ENCODE peak calls at places on chromosomes 16 and 17, in seven cellular contexts. H is endothelial cell, F is neural progenitor cell, Z is activated T-cell treated with anti-CD3 and anti-CD28 coated beads for 4 hours, E is heart right ventricle, P is mammary epithelial cell, L is thoracic aorta. X is an unnamed sample.

GRCh38 chr17:17568772-17569195 is 22.7 kb downstream of the PEMT start:
- DNase-seq in P (peak), H (peak), E (peak), Z (peak), F (peak), L (no peak), X (peak)

GRCh38 chr16:78235168-78235800 is 135.8 kb downstream of the WWOX start:
- DNase-seq in L (peak), Z (peak), F (peak), H (peak), P (peak), E (peak), X (peak)

GRCh38 chr17:9839433-9839832 is 13.7 kb downstream of the GLP2R start:
- DNase-seq in L (no peak), F (no peak), H (no peak), E (no peak), Z (no peak), P (no peak), X (no peak)

GRCh38 chr17:45776896-45777295 is 7.2 kb upstream of the CRHR1 start:
- DNase-seq in E (no peak), P (no peak), F (no peak), Z (no peak), L (no peak), H (no peak), X (no peak)

GRCh38 chr16:84535408-84535807 is 30.9 kb upstream of the MEAK7 start:
- DNase-seq in H (no peak), P (no peak), F (peak), L (no peak), E (no peak), Z (no peak), X (no peak)

GRCh38 chr17:42518755-42519545 is 17.1 kb upstream of the NAGLU start:
- DNase-seq in H (no peak), F (no peak), Z (no peak), P (no peak), E (peak), L (no peak), X (peak)

GRCh38 chr17:79137015-79137770 is 62.6 kb downstream of the ENGASE start:
- DNase-seq in L (no peak), H (no peak), Z (no peak), E (no peak), P (no peak), F (no peak), X (no peak)

GRCh38 chr17:72588561-72588960 is 467.7 kb downstream of the SOX9 start:
- DNase-seq in F (no peak), L (no peak), E (no peak), P (no peak), Z (no peak), H (no peak), X (no peak)

GRCh38 chr17:79826210-79826680 is 13.0 kb downstream of the CBX4 start:
- DNase-seq in E (no peak), H (no peak), Z (no peak), P (no peak), F (no peak), L (no peak), X (no peak)

GRCh38 chr16:82862057-82862456 is 235.3 kb downstream of the CDH13 start:
- DNase-seq in H (no peak), Z (no peak), P (no peak), L (no peak), E (no peak), F (no peak), X (no peak)

GRCh38 chr17:19380551-19381284 is 2.4 kb downstream of the MAPK7 start:
- DNase-seq in P (no peak), F (no peak), H (no peak), L (no peak), Z (no peak), E (no peak), X (no peak)

GRCh38 chr16:1197237-1197866 is 27.7 kb downstream of the TPSG1 start:
- DNase-seq in P (no peak), E (no peak), Z (no peak), L (no peak), H (no peak), F (no peak), X (no peak)

GRCh38 chr17:60164697-60165096 is 14.9 kb downstream of the CA4 start:
- DNase-seq in P (no peak), F (no peak), L (no peak), H (no peak), Z (no peak), E (no peak), X (no peak)

X was measured in RWPE1.